ENCODE peak calls at places on chromosomes 11 and 22, in seven cellular contexts. T is H9, N is GM23248, R is endothelial cell of umbilical vein, G is MM.1S, L is neuronal stem cell, S is GM23338. E is an unnamed sample.

GRCh38 chr11:125807909-125808308 is 20.0 kb downstream of the PATE3 start:
- DNase-seq in T (no peak), N (peak; percentile 36), R (no peak), G (no peak), L (no peak), S (no peak), E (no peak)

GRCh38 chr11:70483077-70483861 is 84.9 kb downstream of the CTTN start:
- DNase-seq in T (no peak), N (peak; percentile 58), R (no peak), G (no peak), L (no peak), S (peak; percentile 43), E (peak; percentile 81)

GRCh38 chr11:30816959-30817880 is 231.1 kb upstream of the MPPED2 start:
- DNase-seq in T (no peak), N (no peak), R (no peak), G (no peak), L (no peak), S (no peak), E (no peak)

GRCh38 chr11:95589893-95590612 is 199.5 kb downstream of the FAM76B start:
- DNase-seq in T (no peak), N (no peak), R (no peak), G (no peak), L (no peak), S (no peak), E (no peak)

GRCh38 chr22:27349456-27349855 is 452.1 kb downstream of the MN1 start:
- DNase-seq in T (no peak), N (peak; percentile 61), R (no peak), G (no peak), L (no peak), S (no peak), E (peak; percentile 88)

GRCh38 chr11:77080643-77081210 is 14.0 kb downstream of the CAPN5 start:
- DNase-seq in T (no peak), N (peak; percentile 75), R (no peak), G (no peak), L (no peak), S (no peak), E (no peak)

GRCh38 chr11:8671651-8672062 is 10.8 kb downstream of the TRIM66 start:
- DNase-seq in T (peak; percentile 50), N (no peak), R (no peak), G (no peak), L (no peak), S (no peak), E (peak; percentile 89)

GRCh38 chr11:93537767-93538261 is 5.4 kb downstream of the SMCO4 start:
- DNase-seq in T (no peak), N (peak; percentile 52), R (no peak), G (no peak), L (no peak), S (no peak), E (peak; percentile 11)

GRCh38 chr22:27560781-27561180 is 240.8 kb downstream of the MN1 start:
- DNase-seq in T (no peak), N (no peak), R (no peak), G (no peak), L (no peak), S (no peak), E (no peak)

GRCh38 chr22:38735465-38736256 is 20.1 kb downstream of the SUN2 start:
- DNase-seq in T (no peak), N (no peak), R (no peak), G (peak; percentile 28), L (no peak), S (no peak), E (no peak)

GRCh38 chr11:119590651-119591308 is 138.2 kb downstream of the NECTIN1 start:
- DNase-seq in T (peak; percentile 69), N (peak; percentile 18), R (no peak), G (no peak), L (peak; percentile 31), S (peak; percentile 92), E (no peak)

GRCh38 chr11:64803846-64804345 is 882 bp upstream of the MAP4K2 start:
- DNase-seq in T (peak; percentile 77), N (no peak), R (no peak), G (no peak), L (no peak), S (peak; percentile 84), E (no peak)

GRCh38 chr11:67373916-67374570 is 645 bp upstream of the CLCF1 start:
- DNase-seq in T (peak; percentile 85), N (peak; percentile 99), R (peak; percentile 82), G (peak; percentile 72), L (peak; percentile 74), S (peak; percentile 86), E (peak; percentile 98)

GRCh38 chr11:65159005-65159404 is 11.0 kb upstream of the SPDYC start:
- DNase-seq in T (no peak), N (no peak), R (no peak), G (no peak), L (no peak), S (no peak), E (no peak)

GRCh38 chr11:44927174-44927661 is 23.5 kb downstream of the TP53I11 start:
- DNase-seq in T (peak; percentile 92), N (peak; percentile 83), R (peak; percentile 52), G (peak; percentile 66), L (peak; percentile 78), S (peak; percentile 96), E (peak; percentile 70)

GRCh38 chr11:31799036-31799793 is 11.9 kb downstream of the PAX6 start:
- DNase-seq in T (no peak), N (no peak), R (no peak), G (peak; percentile 3), L (no peak), S (peak; percentile 46), E (no peak)

GRCh38 chr22:29914165-29914564 is 31.2 kb downstream of the MTMR3 start:
- DNase-seq in T (no peak), N (peak; percentile 90), R (peak; percentile 14), G (no peak), L (no peak), S (peak; percentile 55), E (peak; percentile 59)

GRCh38 chr22:37176464-37177061 is 11.5 kb downstream of the C1QTNF6 start:
- DNase-seq in T (no peak), N (peak; percentile 92), R (peak; percentile 96), G (no peak), L (no peak), S (no peak), E (peak; percentile 86)

GRCh38 chr11:66022401-66023185 is 3.7 kb downstream of the CATSPER1 start:
- DNase-seq in T (peak; percentile 89), N (peak; percentile 81), R (peak; percentile 67), G (peak; percentile 68), L (peak; percentile 79), S (peak; percentile 93), E (peak; percentile 29)

GRCh38 chr22:35150163-35151107 is 84.5 kb downstream of the ISX start:
- DNase-seq in T (peak; percentile 84), N (peak; percentile 48), R (peak; percentile 40), G (peak; percentile 44), L (peak; percentile 75), S (peak; percentile 82), E (peak; percentile 10)

GRCh38 chr22:17984114-17984513 is 40.2 kb downstream of the MICAL3 start:
- DNase-seq in T (no peak), N (peak; percentile 36), R (peak; percentile 32), G (no peak), L (no peak), S (no peak), E (no peak)
- H2AFZ ChIP-seq in T (no peak overlapping the region), N (no peak overlapping the region), R (no peak overlapping the region), G (no peak overlapping the region), L (no peak overlapping the region), S (no peak overlapping the region), E (no peak overlapping the region)

DNA sequence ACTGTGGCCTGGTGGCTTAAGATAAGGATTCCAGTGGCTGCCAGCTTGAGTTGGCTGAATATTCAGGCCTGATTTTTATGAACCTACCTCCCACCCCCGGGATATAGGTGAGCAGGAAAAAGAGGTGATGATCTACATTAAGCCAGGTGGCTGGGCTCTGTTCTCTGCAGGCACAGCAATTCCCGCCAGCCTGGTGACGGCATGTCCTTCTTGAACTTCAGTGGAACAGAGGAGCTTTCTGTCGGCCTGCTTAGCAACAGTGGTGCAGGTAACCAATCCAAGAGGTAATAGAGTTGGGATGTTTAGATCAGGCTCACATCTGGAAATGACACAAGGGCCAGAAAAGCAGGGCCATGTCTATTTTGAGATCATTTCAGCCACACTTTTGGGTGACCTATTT is 68.7 kb downstream of the DEPDC5 start:
- DNase-seq in T (no peak), N (no peak), R (no peak), G (no peak), L (no peak), S (no peak), E (no peak)
- H3K27ac ChIP-seq in T (no peak overlapping the region), N (no peak overlapping the region), R (no peak overlapping the region), G (no peak overlapping the region), L (no peak overlapping the region), S (no peak overlapping the region), E (no peak overlapping the region)

GRCh38 chr22:44682556-44683168 is 19.3 kb upstream of the PRR5 start:
- DNase-seq in T (no peak), N (no peak), R (no peak), G (no peak), L (no peak), S (no peak), E (no peak)

GRCh38 chr22:44683881-44684280 is 18.1 kb upstream of the PRR5 start:
- DNase-seq in T (no peak), N (no peak), R (no peak), G (no peak), L (no peak), S (no peak), E (no peak)

GRCh38 chr22:44683237-44683636 is 18.8 kb upstream of the PRR5 start:
- DNase-seq in T (no peak), N (no peak), R (no peak), G (no peak), L (no peak), S (no peak), E (no peak)

GRCh38 chr22:44685384-44686056 is 16.5 kb upstream of the PRR5 start:
- DNase-seq in T (peak; percentile 68), N (peak; percentile 89), R (no peak), G (peak; percentile 15), L (no peak), S (peak; percentile 72), E (peak; percentile 60)

DNA sequence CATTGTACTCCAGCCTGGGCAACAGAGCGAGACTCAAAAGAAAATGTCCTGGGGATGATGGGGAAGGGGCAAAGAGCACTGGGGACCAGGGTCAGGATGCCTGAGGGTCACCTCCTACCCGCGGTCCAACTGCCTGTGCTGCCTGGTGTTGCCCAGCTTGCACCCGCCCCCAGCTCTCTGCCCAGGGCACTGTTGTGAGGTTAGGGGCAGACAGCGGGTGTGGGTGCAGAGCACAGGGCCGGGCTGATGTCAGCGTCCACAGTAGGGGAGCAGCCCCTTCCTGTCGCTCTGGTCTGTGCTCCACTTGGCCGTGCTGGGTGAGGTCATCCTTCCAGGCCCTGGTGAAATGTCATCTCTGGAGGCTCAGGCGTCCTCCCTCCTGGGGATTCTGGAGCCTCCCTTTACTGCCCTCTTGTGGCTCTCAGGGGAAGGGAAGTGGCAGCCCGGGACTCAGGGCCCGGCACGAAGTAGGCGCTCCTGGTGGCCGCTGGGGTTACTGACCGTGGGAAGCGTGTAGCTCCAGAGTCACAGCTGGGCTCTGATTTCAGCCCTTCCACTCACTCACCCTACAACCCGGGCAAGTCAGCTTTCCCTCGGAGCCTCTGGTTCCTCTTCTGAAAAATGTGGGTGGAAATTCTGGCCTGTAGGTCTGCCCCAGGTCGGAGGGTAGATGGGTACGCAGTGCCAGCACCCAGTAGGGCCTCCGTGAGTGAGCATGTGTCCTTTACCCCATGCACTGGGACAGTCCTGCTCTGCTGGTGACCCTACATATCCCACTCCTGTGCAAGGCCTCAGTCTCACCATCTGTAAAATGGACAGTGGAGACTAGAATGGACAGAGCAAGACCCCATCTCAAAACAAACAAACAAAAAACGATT is 17.3 kb upstream of the PRR5 start:
- DNase-seq in T (peak; percentile 95), N (peak; percentile 96), R (peak; percentile 90), G (peak; percentile 74), L (peak; percentile 85), S (peak; percentile 97), E (peak; percentile 90)
- H2AFZ ChIP-seq in T (no peak overlapping the region), N (peak overlapping the region; percentile 39), R (peak overlapping the region; percentile 47), G (no peak overlapping the region), L (peak overlapping the region; percentile 41), S (no peak overlapping the region), E (peak overlapping the region; percentile 19)

GRCh38 chr22:44166448-44166847 is 14.3 kb upstream of the PARVG start:
- DNase-seq in T (no peak), N (no peak), R (no peak), G (no peak), L (no peak), S (no peak), E (no peak)
- H3K27ac ChIP-seq in T (no peak overlapping the region), N (no peak overlapping the region), R (no peak overlapping the region), G (no peak overlapping the region), L (no peak overlapping the region), S (no peak overlapping the region), E (no peak overlapping the region)